ENCODE peak calls at places on chromosome 1, in five cellular contexts. Z, U, K, T and R are unnamed samples.

GRCh38 chr1:50103615-50104081 is 5.1 kb upstream of the ELAVL4 start:
- DNase-seq in K (no peak), U (no peak), Z (no peak), T (no peak), R (peak)

GRCh38 chr1:87024936-87025537 is 110.6 kb downstream of the HS2ST1 start:
- DNase-seq in U (no peak), T (peak), Z (no peak), K (peak), R (peak)

GRCh38 chr1:234975122-234975940 is 153.3 kb downstream of the TOMM20 start:
- DNase-seq in Z (no peak), K (peak), U (no peak), T (peak), R (no peak)

GRCh38 chr1:53449026-53449425 is 10.2 kb upstream of the DMRTB1 start:
- DNase-seq in K (peak), Z (no peak), U (no peak), T (no peak), R (no peak)

GRCh38 chr1:147700042-147700711 is 29.9 kb upstream of the ACP6 start:
- DNase-seq in T (peak), Z (peak), U (no peak), K (peak), R (peak)

GRCh38 chr1:65467536-65467935 is 47.1 kb downstream of the LEPR start:
- DNase-seq in K (peak), U (no peak), T (peak), Z (no peak), R (peak)

GRCh38 chr1:10196991-10197390 is 13.4 kb upstream of the KIF1B start:
- DNase-seq in Z (no peak), T (no peak), U (no peak), K (no peak), R (no peak)

GRCh38 chr1:202254454-202255252 is 61.1 kb downstream of the LGR6 start:
- DNase-seq in K (no peak), T (no peak), Z (no peak), U (peak), R (no peak)

GRCh38 chr1:77888071-77888428 is 374 bp upstream of the NEXN start:
- DNase-seq in U (no peak), K (no peak), T (peak), Z (no peak), R (no peak)

GRCh38 chr1:58929667-58930325 is 145.9 kb upstream of the JUN start:
- DNase-seq in Z (peak), U (no peak), T (no peak), K (peak), R (no peak)

GRCh38 chr1:197319631-197320030 is 51.6 kb downstream of the CRB1 start:
- DNase-seq in U (no peak), Z (no peak), T (peak), K (no peak), R (peak)

GRCh38 chr1:158181577-158181922 is 855 bp downstream of the CD1D start:
- DNase-seq in T (no peak), U (no peak), Z (no peak), K (no peak), R (no peak)

GRCh38 chr1:183327429-183328290 is 90.5 kb downstream of the NMNAT2 start:
- DNase-seq in U (no peak), T (no peak), K (no peak), Z (no peak), R (no peak)

GRCh38 chr1:212565571-212566305 is 42.8 kb upstream of the ATF3 start:
- DNase-seq in Z (no peak), T (no peak), K (no peak), U (no peak), R (no peak)

GRCh38 chr1:113353581-113353980 is 36.7 kb upstream of the MAGI3 start:
- DNase-seq in K (peak), T (no peak), U (no peak), Z (no peak), R (no peak)

GRCh38 chr1:175462618-175463017 is 270.0 kb upstream of the KIAA0040 start:
- DNase-seq in K (no peak), Z (no peak), U (no peak), T (no peak), R (no peak)

GRCh38 chr1:214453109-214453722 is 98.2 kb downstream of the PTPN14 start:
- DNase-seq in Z (no peak), K (no peak), U (no peak), T (no peak), R (no peak)

GRCh38 chr1:204443871-204444581 is 32.4 kb upstream of the PPP1R15B start:
- DNase-seq in K (no peak), Z (no peak), T (no peak), U (peak), R (no peak)

GRCh38 chr1:224251741-224252146 is 68.7 kb downstream of the DEGS1 start:
- DNase-seq in T (no peak), U (no peak), K (no peak), Z (no peak), R (no peak)

GRCh38 chr1:114610546-114611245 is 29.3 kb upstream of the BCAS2 start:
- DNase-seq in U (no peak), K (no peak), Z (no peak), T (no peak), R (no peak)

GRCh38 chr1:211928993-211929637 is 98.6 kb upstream of the LPGAT1 start:
- DNase-seq in K (peak), U (no peak), T (peak), Z (no peak), R (no peak)

GRCh38 chr1:226690460-226690982 is 48.6 kb downstream of the ITPKB start:
- DNase-seq in T (no peak), Z (no peak), K (no peak), U (no peak), R (no peak)

GRCh38 chr1:152959801-152960451 is 10.5 kb upstream of the SPRR4 start:
- DNase-seq in U (no peak), Z (no peak), T (no peak), K (no peak), R (no peak)

GRCh38 chr1:53511933-53512806 is 53.0 kb downstream of the DMRTB1 start:
- DNase-seq in U (no peak), T (no peak), K (no peak), Z (no peak), R (no peak)

GRCh38 chr1:9625761-9626160 is 25.8 kb upstream of the PIK3CD start:
- DNase-seq in U (no peak), T (no peak), Z (no peak), K (no peak), R (no peak)

GRCh38 chr1:181310560-181310959 is 172.8 kb upstream of the CACNA1E start:
- DNase-seq in Z (no peak), U (no peak), K (peak), T (no peak), R (no peak)

GRCh38 chr1:160171352-160171751 is 19.0 kb upstream of the CASQ1 start:
- DNase-seq in Z (no peak), K (no peak), U (no peak), T (no peak), R (no peak)

GRCh38 chr1:111903148-111903857 is 86.2 kb downstream of the KCND3 start:
- DNase-seq in Z (no peak), T (no peak), K (no peak), U (no peak), R (no peak)